ENCODE peak calls at places on chromosomes 4 and X, in four cellular contexts. One of them, this sample, is unnamed. For H3K36me3, the result is how much of the 10 kb centered on the place peaks cover.

GRCh38 chr4:151719045-151719743 is 41.6 kb downstream of the GATB start:
- DNase-seq in uterus: no peak
- DNase-seq in upper lobe of left lung: no peak
- DNase-seq in heart right ventricle: no peak
- DNase-seq in this sample: no peak

GRCh38 chr4:42150653-42151567 is 1.5 kb downstream of the BEND4 start:
- DNase-seq in upper lobe of left lung: peak
- DNase-seq in heart right ventricle: no peak
- DNase-seq in uterus: no peak
- DNase-seq in this sample: no peak

GRCh38 chrX:131845201-131845600 is 177.9 kb upstream of the STK26 start:
- DNase-seq in upper lobe of left lung: no peak
- DNase-seq in heart right ventricle: no peak
- DNase-seq in uterus: no peak
- DNase-seq in this sample: no peak

GRCh38 chr4:124883642-124884041 is 171.1 kb upstream of the ANKRD50 start:
- DNase-seq in upper lobe of left lung: no peak
- DNase-seq in heart right ventricle: no peak
- DNase-seq in uterus: no peak
- DNase-seq in this sample: no peak

GRCh38 chr4:110830461-110830860 is 207.6 kb upstream of the PITX2 start:
- DNase-seq in heart right ventricle: no peak
- DNase-seq in upper lobe of left lung: no peak
- DNase-seq in uterus: no peak
- DNase-seq in this sample: no peak

GRCh38 chr4:184506527-184507121 is 32.3 kb upstream of the IRF2 start:
- DNase-seq in heart right ventricle: no peak
- DNase-seq in uterus: no peak
- DNase-seq in upper lobe of left lung: no peak
- DNase-seq in this sample: peak

GRCh38 chrX:119686087-119686639 is 6.8 kb downstream of the SEPTIN6 start:
- DNase-seq in uterus: no peak
- DNase-seq in heart right ventricle: no peak
- DNase-seq in upper lobe of left lung: no peak
- DNase-seq in this sample: no peak

GRCh38 chr4:153488719-153489384 is 22.7 kb downstream of the TMEM131L start:
- DNase-seq in uterus: no peak
- DNase-seq in heart right ventricle: peak
- DNase-seq in upper lobe of left lung: peak
- DNase-seq in this sample: no peak

GRCh38 chr4:3340703-3341088 is 47.9 kb downstream of the RGS12 start:
- DNase-seq in heart right ventricle: no peak
- DNase-seq in uterus: no peak
- DNase-seq in upper lobe of left lung: peak
- DNase-seq in this sample: no peak

GRCh38 chr4:128727658-128728057 is 81.8 kb upstream of the JADE1 start:
- DNase-seq in heart right ventricle: no peak
- DNase-seq in uterus: no peak
- DNase-seq in upper lobe of left lung: no peak
- DNase-seq in this sample: no peak

GRCh38 chrX:102765794-102766193 is 45.3 kb downstream of the GPRASP3 start:
- DNase-seq in uterus: peak
- DNase-seq in upper lobe of left lung: no peak
- DNase-seq in heart right ventricle: no peak
- DNase-seq in this sample: no peak

GRCh38 chr4:147198411-147199051 is 252.9 kb upstream of the TTC29 start:
- DNase-seq in upper lobe of left lung: no peak
- DNase-seq in uterus: no peak
- DNase-seq in heart right ventricle: no peak
- DNase-seq in this sample: no peak

GRCh38 chr4:37767546-37767945 is 58.9 kb upstream of the PGM2 start:
- DNase-seq in uterus: peak
- DNase-seq in upper lobe of left lung: no peak
- DNase-seq in heart right ventricle: peak
- DNase-seq in this sample: no peak

GRCh38 chrX:14409341-14409740 is 120.0 kb upstream of the GLRA2 start:
- DNase-seq in upper lobe of left lung: no peak
- DNase-seq in uterus: no peak
- DNase-seq in heart right ventricle: no peak
- DNase-seq in this sample: no peak

GRCh38 chr4:140609548-140610425 is 41.0 kb upstream of the UCP1 start:
- DNase-seq in upper lobe of left lung: no peak
- DNase-seq in uterus: no peak
- DNase-seq in heart right ventricle: no peak
- DNase-seq in this sample: no peak

GRCh38 chr4:13359809-13360208 is 124.3 kb downstream of the RAB28 start:
- DNase-seq in upper lobe of left lung: no peak
- DNase-seq in uterus: no peak
- DNase-seq in heart right ventricle: no peak
- DNase-seq in this sample: no peak

GRCh38 chrX:13939741-13940597 is 89.7 kb downstream of the GEMIN8 start:
- DNase-seq in heart right ventricle: no peak
- DNase-seq in upper lobe of left lung: no peak
- DNase-seq in uterus: no peak
- DNase-seq in this sample: no peak

GRCh38 chr4:140157341-140157740 is 3.4 kb upstream of the MAML3 start:
- DNase-seq in uterus: no peak
- DNase-seq in upper lobe of left lung: no peak
- DNase-seq in heart right ventricle: no peak
- DNase-seq in this sample: no peak

GRCh38 chr4:141021397-141022194 is 111.7 kb downstream of the RNF150 start:
- DNase-seq in heart right ventricle: no peak
- DNase-seq in upper lobe of left lung: no peak
- DNase-seq in uterus: no peak
- DNase-seq in this sample: no peak

GRCh38 chrX:37578045-37578444 is 6.6 kb downstream of the LANCL3 start:
- DNase-seq in heart right ventricle: no peak
- DNase-seq in uterus: no peak
- DNase-seq in upper lobe of left lung: no peak
- DNase-seq in this sample: no peak

GRCh38 chr4:127134490-127134889 is 498.3 kb upstream of the INTU start:
- DNase-seq in uterus: no peak
- DNase-seq in heart right ventricle: no peak
- DNase-seq in upper lobe of left lung: no peak
- DNase-seq in this sample: no peak

GRCh38 chr4:106273831-106274230 is 42.2 kb downstream of the TBCK start:
- DNase-seq in upper lobe of left lung: no peak
- DNase-seq in heart right ventricle: no peak
- DNase-seq in uterus: no peak
- DNase-seq in this sample: no peak

GRCh38 chr4:25862411-25863346 is at the start of gene SEL1L3:
- DNase-seq in uterus: no peak
- DNase-seq in heart right ventricle: no peak
- DNase-seq in upper lobe of left lung: peak
- DNase-seq in this sample: peak

GRCh38 chr4:163568835-163569234 is 74.3 kb downstream of the TMA16 start:
- DNase-seq in upper lobe of left lung: no peak
- DNase-seq in uterus: no peak
- DNase-seq in heart right ventricle: no peak
- DNase-seq in this sample: no peak

GRCh38 chr4:150355858-150356455 is 226.0 kb upstream of the MAB21L2 start:
- DNase-seq in heart right ventricle: no peak
- DNase-seq in uterus: no peak
- DNase-seq in upper lobe of left lung: no peak
- DNase-seq in this sample: no peak

GRCh38 chrX:1545776-1546408 is 8.9 kb upstream of the P2RY8 start:
- DNase-seq in upper lobe of left lung: no peak
- DNase-seq in heart right ventricle: no peak
- DNase-seq in uterus: no peak
- DNase-seq in this sample: no peak

GRCh38 chrX:3711331-3711917 is 2.0 kb downstream of the PRKX start:
- DNase-seq in heart right ventricle: peak
- DNase-seq in uterus: no peak
- DNase-seq in upper lobe of left lung: no peak
- DNase-seq in this sample: no peak

GRCh38 chr4:152462715-152463114 is 73.2 kb downstream of the FBXW7 start:
- DNase-seq in upper lobe of left lung: no peak
- DNase-seq in uterus: no peak
- DNase-seq in heart right ventricle: no peak
- DNase-seq in this sample: no peak

GRCh38 chrX:30831082-30831481 is 58.0 kb downstream of the TAB3 start:
- DNase-seq in heart right ventricle: no peak
- DNase-seq in uterus: no peak
- DNase-seq in upper lobe of left lung: no peak
- DNase-seq in this sample: no peak

GRCh38 chrX:29487214-29487613 is 728.1 kb upstream of the MAGEB2 start:
- DNase-seq in uterus: no peak
- DNase-seq in heart right ventricle: no peak
- DNase-seq in upper lobe of left lung: no peak
- DNase-seq in this sample: no peak

GRCh38 chr4:6199344-6199921 is 916 bp downstream of the JAKMIP1 start:
- DNase-seq in uterus: no peak
- DNase-seq in upper lobe of left lung: peak
- DNase-seq in heart right ventricle: no peak
- DNase-seq in this sample: no peak
- H3K27ac ChIP-seq in uterus: no peak
- H3K27ac ChIP-seq in upper lobe of left lung: peak
- H3K27ac ChIP-seq in heart right ventricle: no peak
- H3K27ac ChIP-seq in this sample: peak

GRCh38 chr4:122703868-122704267 is 28.6 kb upstream of the BBS12 start:
- DNase-seq in heart right ventricle: no peak
- DNase-seq in upper lobe of left lung: no peak
- DNase-seq in uterus: no peak
- DNase-seq in this sample: no peak

GRCh38 chr4:122701965-122702364 is 30.5 kb upstream of the BBS12 start:
- DNase-seq in heart right ventricle: no peak
- DNase-seq in uterus: no peak
- DNase-seq in upper lobe of left lung: no peak
- DNase-seq in this sample: no peak

GRCh38 chr4:122702939-122703338 is 29.6 kb upstream of the BBS12 start:
- DNase-seq in uterus: no peak
- DNase-seq in upper lobe of left lung: no peak
- DNase-seq in heart right ventricle: no peak
- DNase-seq in this sample: no peak

GRCh38 chr4:122701061-122701460 is 31.4 kb upstream of the BBS12 start:
- DNase-seq in uterus: no peak
- DNase-seq in heart right ventricle: no peak
- DNase-seq in upper lobe of left lung: no peak
- DNase-seq in this sample: no peak

DNA sequence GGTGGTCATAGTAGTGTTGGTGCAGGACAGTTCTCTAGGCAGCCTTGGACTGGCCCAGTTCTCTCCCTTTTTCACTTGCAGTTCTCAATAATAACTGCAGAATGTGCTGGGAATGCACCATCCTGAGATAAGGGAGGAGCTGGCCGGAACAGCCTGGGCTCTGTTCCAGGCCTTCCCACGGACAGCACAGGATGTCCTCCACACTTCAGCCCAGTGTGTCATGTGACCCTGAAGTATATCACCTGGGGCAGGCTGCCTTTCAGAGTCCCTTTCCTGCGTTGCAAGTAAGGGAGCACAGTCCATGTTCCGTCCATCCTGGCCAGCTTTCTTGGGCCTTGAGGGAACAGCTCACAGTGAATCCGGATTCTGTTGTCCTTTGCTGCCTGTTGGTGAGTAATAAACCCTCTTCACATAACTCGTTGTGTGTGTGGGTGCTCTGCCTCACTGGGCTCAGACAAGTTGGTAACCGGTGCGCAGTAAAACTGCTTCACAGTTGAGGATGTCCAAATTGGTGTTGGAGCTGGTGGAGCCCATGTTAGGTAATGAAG is 32.3 kb upstream of the BBS12 start:
- DNase-seq in heart right ventricle: peak
- DNase-seq in upper lobe of left lung: no peak
- DNase-seq in uterus: peak
- DNase-seq in this sample: no peak
- H3K36me3 ChIP-seq in heart right ventricle: under half
- H3K36me3 ChIP-seq in upper lobe of left lung: under half
- H3K36me3 ChIP-seq in uterus: under half
- H3K36me3 ChIP-seq in this sample: under half

GRCh38 chr4:90357117-90357710 is 230.0 kb downstream of the CCSER1 start:
- DNase-seq in heart right ventricle: no peak
- DNase-seq in upper lobe of left lung: no peak
- DNase-seq in uterus: no peak
- DNase-seq in this sample: no peak
- TF ChIP-seq CTCF in heart right ventricle: peak
- TF ChIP-seq CTCF in upper lobe of left lung: no peak
- TF ChIP-seq CTCF in uterus: peak
- TF ChIP-seq CTCF in this sample: no peak

GRCh38 chr4:94517492-94517891 is 65.8 kb downstream of the PDLIM5 start:
- DNase-seq in uterus: no peak
- DNase-seq in upper lobe of left lung: no peak
- DNase-seq in heart right ventricle: no peak
- DNase-seq in this sample: no peak
- H3K27ac ChIP-seq in uterus: peak
- H3K27ac ChIP-seq in upper lobe of left lung: no peak
- H3K27ac ChIP-seq in heart right ventricle: peak
- H3K27ac ChIP-seq in this sample: no peak

DNA sequence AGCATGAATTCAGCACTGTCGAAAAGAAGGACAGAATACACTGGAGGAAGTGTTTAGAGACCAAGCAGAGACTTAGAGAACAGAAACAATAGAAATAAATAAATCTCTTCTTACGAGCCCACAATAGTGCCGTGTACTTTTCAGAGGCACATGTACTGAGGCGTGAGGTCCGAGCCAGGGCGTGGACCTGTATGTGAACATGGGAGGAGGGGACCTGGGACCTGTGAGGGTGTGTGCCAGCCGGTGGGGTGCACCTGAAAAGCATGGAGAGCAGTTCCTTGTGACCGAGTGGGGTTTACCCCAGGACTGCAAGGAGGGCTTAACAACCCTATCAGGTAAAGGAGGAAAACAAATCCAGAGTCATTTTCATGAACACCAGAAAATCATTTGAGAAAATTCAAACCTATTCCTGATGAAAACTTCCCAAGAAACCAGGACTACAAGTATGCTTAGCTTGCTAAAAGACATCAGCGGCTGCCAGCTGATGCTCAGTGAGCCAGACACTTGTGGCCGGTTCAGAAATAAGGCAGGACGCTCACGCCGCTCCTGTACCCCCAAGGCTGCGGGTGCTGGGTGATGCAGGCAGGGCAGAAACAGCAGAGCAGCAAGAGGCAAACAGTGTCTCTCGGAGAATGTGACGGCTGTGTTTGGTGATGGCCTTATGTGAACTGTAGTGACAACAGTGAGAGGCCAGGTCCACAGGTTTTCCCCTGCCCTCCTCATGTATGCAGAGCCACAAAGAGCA is 37.1 kb downstream of the NELFA start:
- DNase-seq in upper lobe of left lung: no peak
- DNase-seq in uterus: no peak
- DNase-seq in heart right ventricle: no peak
- DNase-seq in this sample: no peak
- H3K36me3 ChIP-seq in upper lobe of left lung: half or more
- H3K36me3 ChIP-seq in uterus: under half
- H3K36me3 ChIP-seq in heart right ventricle: half or more
- H3K36me3 ChIP-seq in this sample: under half

GRCh38 chrX:69133561-69134542 is 31.4 kb downstream of the PJA1 start:
- DNase-seq in heart right ventricle: peak
- DNase-seq in uterus: peak
- DNase-seq in upper lobe of left lung: no peak
- DNase-seq in this sample: no peak
- TF ChIP-seq CTCF in heart right ventricle: peak
- TF ChIP-seq CTCF in uterus: peak
- TF ChIP-seq CTCF in upper lobe of left lung: no peak
- TF ChIP-seq CTCF in this sample: no peak

This sample was measured in CD8-positive, alpha-beta T cell.